ENCODE peak calls at places on chromosomes 12 and 14, in eight cellular contexts. J is lower lobe of right lung, P is HCT116, Z is cardiac fibroblast, M is AG04450, G is fibroblast of the aortic adventitia, W is astrocyte of the spinal cord, E is HAP-1. K is an unnamed sample.

GRCh38 chr12:18320036-18320617 is 58.8 kb downstream of the PIK3C2G start:
- DNase-seq in M (peak; percentile 59), J (no peak), Z (peak; percentile 83), W (peak; percentile 75), P (peak; percentile 47), E (peak; percentile 58), G (peak; percentile 91), K (peak; percentile 44)

GRCh38 chr12:54929998-54930397 is 54.6 kb downstream of the TESPA1 start:
- DNase-seq in J (no peak), G (no peak), E (no peak), Z (no peak), M (no peak), P (no peak), W (no peak), K (no peak)

GRCh38 chr14:68584786-68585185 is 208.1 kb downstream of the ZFP36L1 start:
- DNase-seq in E (no peak), Z (no peak), M (no peak), J (no peak), W (no peak), P (no peak), G (no peak), K (no peak)

GRCh38 chr14:103762547-103762946 is 46.9 kb downstream of the ZFYVE21 start:
- DNase-seq in J (no peak), M (no peak), E (no peak), Z (no peak), G (no peak), W (no peak), P (no peak), K (no peak)

GRCh38 chr12:81021834-81022233 is 56.0 kb upstream of the ACSS3 start:
- DNase-seq in E (no peak), W (peak; percentile 67), M (no peak), J (no peak), Z (no peak), P (no peak), G (peak; percentile 68), K (no peak)

GRCh38 chr12:108634225-108634795 is 616 bp upstream of the SELPLG start:
- DNase-seq in J (peak; percentile 78), G (no peak), W (no peak), E (no peak), P (no peak), Z (no peak), M (no peak), K (no peak)

GRCh38 chr12:12159988-12160387 is 89.2 kb downstream of the BCL2L14 start:
- DNase-seq in W (peak; percentile 58), G (peak; percentile 85), P (no peak), E (no peak), J (no peak), M (no peak), Z (peak; percentile 73), K (peak; percentile 41)

GRCh38 chr14:36951380-36951911 is 221.0 kb downstream of the SLC25A21 start:
- DNase-seq in E (no peak), J (no peak), P (no peak), W (no peak), G (no peak), Z (no peak), M (no peak), K (no peak)

GRCh38 chr12:31506907-31507306 is 84.0 kb downstream of the DENND5B start:
- DNase-seq in J (no peak), Z (peak; percentile 55), E (no peak), G (peak; percentile 60), P (no peak), M (no peak), W (peak; percentile 55), K (peak; percentile 48)

GRCh38 chr12:31922341-31923062 is 36.7 kb upstream of the RESF1 start:
- DNase-seq in W (peak; percentile 41), G (peak; percentile 17), P (peak; percentile 18), E (no peak), Z (peak; percentile 31), J (no peak), M (no peak), K (no peak)

GRCh38 chr14:95727084-95727700 is 13.3 kb upstream of the TCL1A start:
- DNase-seq in M (no peak), J (no peak), P (no peak), G (no peak), E (no peak), W (no peak), Z (no peak), K (no peak)

GRCh38 chr14:105072381-105072861 is 7.2 kb upstream of the GPR132 start:
- DNase-seq in Z (no peak), M (no peak), W (no peak), J (no peak), P (no peak), G (no peak), E (no peak), K (no peak)

GRCh38 chr12:57456145-57456700 is 1.1 kb downstream of the INHBE start:
- DNase-seq in G (peak; percentile 28), E (peak; percentile 78), M (no peak), W (peak; percentile 41), Z (peak; percentile 44), P (no peak), J (no peak), K (peak; percentile 43)

GRCh38 chr14:32560213-32560857 is 231.2 kb downstream of the AKAP6 start:
- DNase-seq in J (no peak), G (peak; percentile 92), E (peak; percentile 76), Z (peak; percentile 90), W (peak; percentile 80), P (peak; percentile 54), M (peak; percentile 71), K (peak; percentile 84)

GRCh38 chr14:53520529-53520928 is 367.4 kb upstream of the DDHD1 start:
- DNase-seq in G (no peak), E (no peak), Z (no peak), M (no peak), P (no peak), J (no peak), W (no peak), K (no peak)

GRCh38 chr12:113537751-113538087 is 66.0 kb upstream of the LHX5 start:
- DNase-seq in E (no peak), M (no peak), P (no peak), Z (no peak), J (no peak), G (no peak), W (no peak), K (no peak)

GRCh38 chr14:78153069-78153351 is 17.2 kb upstream of the NRXN3 start:
- DNase-seq in E (no peak), J (no peak), P (no peak), M (no peak), W (peak; percentile 29), G (peak; percentile 39), Z (peak; percentile 29), K (no peak)

GRCh38 chr12:3882896-3883564 is 9.8 kb upstream of the PARP11 start:
- DNase-seq in J (no peak), M (no peak), G (peak; percentile 22), P (peak; percentile 4), E (peak; percentile 21), W (peak; percentile 1), Z (peak; percentile 31), K (peak; percentile 21)

GRCh38 chr12:3885179-3886094 is 12.2 kb upstream of the PARP11 start:
- DNase-seq in G (peak; percentile 75), M (peak; percentile 8), Z (peak; percentile 67), J (no peak), P (peak; percentile 8), W (peak; percentile 55), E (peak; percentile 35), K (peak; percentile 76)

GRCh38 chr12:3882396-3882795 is 9.2 kb upstream of the PARP11 start:
- DNase-seq in W (no peak), Z (no peak), E (no peak), J (no peak), M (no peak), P (no peak), G (no peak), K (no peak)

GRCh38 chr12:3881208-3881980 is 8.2 kb upstream of the PARP11 start:
- DNase-seq in J (no peak), G (no peak), P (no peak), W (no peak), Z (no peak), M (no peak), E (no peak), K (no peak)

DNA sequence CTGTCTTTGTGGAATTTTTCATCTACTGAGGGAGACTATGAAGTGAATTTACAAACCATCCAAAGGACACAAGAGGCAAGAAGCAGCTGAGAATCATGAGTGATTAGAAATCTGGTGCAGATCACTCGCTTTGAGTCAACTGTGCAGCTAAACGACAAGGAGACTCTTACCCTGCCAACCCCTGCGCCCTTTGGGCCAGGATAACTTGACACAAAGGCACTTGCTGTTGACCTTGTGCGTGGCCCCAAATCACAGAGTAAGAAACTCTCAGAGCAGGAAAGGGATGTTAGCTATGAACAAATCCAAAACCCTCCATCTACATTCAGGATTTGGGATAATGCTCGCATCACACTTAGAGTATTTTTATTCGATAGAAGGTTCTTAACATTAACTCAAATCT is 11.5 kb upstream of the PARP11 start:
- DNase-seq in W (no peak), G (no peak), P (no peak), J (no peak), E (no peak), M (no peak), Z (no peak), K (no peak)
- H3K4me3 ChIP-seq in W (no peak overlapping the region), G (peak overlapping the region; percentile 77), P (no peak overlapping the region), J (no peak overlapping the region), E (no peak overlapping the region), M (peak overlapping the region; percentile 59), Z (no peak overlapping the region), K (peak overlapping the region; percentile 63)

GRCh38 chr12:78418919-78419318 is 445.7 kb upstream of the SYT1 start:
- DNase-seq in P (no peak), G (no peak), J (no peak), E (no peak), W (no peak), Z (no peak), M (no peak), K (no peak)
- H3K4me3 ChIP-seq in P (no peak overlapping the region), G (no peak overlapping the region), J (no peak overlapping the region), E (no peak overlapping the region), W (no peak overlapping the region), Z (no peak overlapping the region), M (no peak overlapping the region), K (no peak overlapping the region)

GRCh38 chr14:101457177-101457935 is 103.9 kb upstream of the DIO3 start:
- DNase-seq in Z (no peak), J (no peak), W (no peak), E (no peak), M (no peak), G (no peak), P (no peak), K (no peak)
- H3K4me3 ChIP-seq in Z (no peak overlapping the region), J (no peak overlapping the region), W (no peak overlapping the region), E (no peak overlapping the region), M (no peak overlapping the region), G (no peak overlapping the region), P (no peak overlapping the region), K (no peak overlapping the region)

GRCh38 chr14:56129092-56129491 is 10.9 kb downstream of the PELI2 start:
- DNase-seq in P (no peak), M (no peak), W (no peak), E (peak; percentile 41), Z (no peak), J (no peak), G (no peak), K (no peak)

GRCh38 chr14:56127156-56127555 is 8.9 kb downstream of the PELI2 start:
- DNase-seq in Z (no peak), P (no peak), G (no peak), E (no peak), J (no peak), W (no peak), M (no peak), K (no peak)

GRCh38 chr14:56131004-56131864 is 13.0 kb downstream of the PELI2 start:
- DNase-seq in M (no peak), E (no peak), Z (no peak), W (no peak), J (no peak), G (no peak), P (no peak), K (no peak)

GRCh38 chr14:56131865-56132830 is 13.9 kb downstream of the PELI2 start:
- DNase-seq in J (no peak), Z (no peak), M (no peak), G (no peak), E (no peak), W (no peak), P (no peak), K (no peak)

GRCh38 chr14:56129941-56130340 is 11.7 kb downstream of the PELI2 start:
- DNase-seq in G (no peak), J (no peak), M (no peak), E (no peak), Z (peak; percentile 38), P (no peak), W (no peak), K (no peak)
- H3K4me3 ChIP-seq in G (no peak overlapping the region), J (no peak overlapping the region), M (no peak overlapping the region), E (no peak overlapping the region), Z (no peak overlapping the region), P (no peak overlapping the region), W (no peak overlapping the region), K (no peak overlapping the region)

K was measured in fibroblast of villous mesenchyme.